ENCODE peak calls at places on chromosomes 7 and 10, in four cellular contexts. B is GM10248; G is CD4-positive, alpha-beta T cell; Q is NAMALWA. S is an unnamed sample.

GRCh38 chr10:69492091-69492745 is 41.0 kb downstream of the TSPAN15 start:
- DNase-seq in B (no peak), G (no peak), Q (no peak), S (no peak)

GRCh38 chr7:75038508-75038907 is 35.1 kb downstream of the RCC1L start:
- DNase-seq in B (no peak), G (no peak), Q (peak; percentile 54), S (no peak)

GRCh38 chr10:117075064-117075463 is 63.0 kb downstream of the VAX1 start:
- DNase-seq in B (no peak), G (no peak), Q (no peak), S (no peak)

GRCh38 chr7:155533120-155533826 is 13.1 kb downstream of the CNPY1 start:
- DNase-seq in B (no peak), G (no peak), Q (no peak), S (no peak)

GRCh38 chr10:106795619-106796018 is 368.9 kb downstream of the SORCS1 start:
- DNase-seq in B (peak; percentile 38), G (no peak), Q (peak; percentile 26), S (no peak)

GRCh38 chr7:73681031-73681430 is 2.2 kb downstream of the DNAJC30 start:
- DNase-seq in B (no peak), G (no peak), Q (no peak), S (peak; percentile 65)

GRCh38 chr7:157905740-157906461 is 569.1 kb downstream of the DNAJB6 start:
- DNase-seq in B (no peak), G (no peak), Q (no peak), S (no peak)

GRCh38 chr10:30591249-30591670 is 38.3 kb downstream of the LYZL2 start:
- DNase-seq in B (peak; percentile 47), G (peak; percentile 17), Q (peak; percentile 74), S (peak; percentile 40)

GRCh38 chr10:102775201-102775972 is 31.6 kb downstream of the WBP1L start:
- DNase-seq in B (no peak), G (no peak), Q (no peak), S (no peak)

GRCh38 chr10:78948616-78949015 is 120.2 kb upstream of the ZMIZ1 start:
- DNase-seq in B (no peak), G (no peak), Q (no peak), S (no peak)

S was measured in renal cortical epithelial cell.